ENCODE peak calls at places on chromosomes 12 and 14, in six cellular contexts. One of them, this sample, is unnamed. For H3K27me3, the result is how much of the 10 kb centered on the place peaks cover.

GRCh38 chr12:93449277-93449676 is 7.5 kb upstream of the UBE2N start:
- DNase-seq in foreskin keratinocyte: no peak
- DNase-seq in GM23338: no peak
- DNase-seq in colonic mucosa: no peak
- DNase-seq in neural progenitor cell: no peak
- DNase-seq in uterus: no peak
- DNase-seq in this sample: no peak

GRCh38 chr12:25056011-25056410 is 107.1 kb upstream of the BCAT1 start:
- DNase-seq in colonic mucosa: no peak
- DNase-seq in foreskin keratinocyte: peak
- DNase-seq in GM23338: no peak
- DNase-seq in neural progenitor cell: no peak
- DNase-seq in uterus: no peak
- DNase-seq in this sample: no peak

GRCh38 chr12:47785887-47786661 is 13.0 kb downstream of the SLC48A1 start:
- DNase-seq in colonic mucosa: no peak
- DNase-seq in foreskin keratinocyte: no peak
- DNase-seq in neural progenitor cell: no peak
- DNase-seq in GM23338: no peak
- DNase-seq in uterus: no peak
- DNase-seq in this sample: no peak

GRCh38 chr12:2634481-2634880 is 160.3 kb upstream of the FKBP4 start:
- DNase-seq in uterus: no peak
- DNase-seq in GM23338: no peak
- DNase-seq in colonic mucosa: no peak
- DNase-seq in foreskin keratinocyte: no peak
- DNase-seq in neural progenitor cell: no peak
- DNase-seq in this sample: no peak

GRCh38 chr12:58459191-58459590 is 461.1 kb downstream of the LRIG3 start:
- DNase-seq in colonic mucosa: no peak
- DNase-seq in foreskin keratinocyte: no peak
- DNase-seq in neural progenitor cell: no peak
- DNase-seq in GM23338: no peak
- DNase-seq in uterus: no peak
- DNase-seq in this sample: no peak

GRCh38 chr12:1800646-1801284 is 19.6 kb upstream of the LRTM2 start:
- DNase-seq in foreskin keratinocyte: no peak
- DNase-seq in colonic mucosa: no peak
- DNase-seq in uterus: peak
- DNase-seq in GM23338: peak
- DNase-seq in neural progenitor cell: peak
- DNase-seq in this sample: peak

GRCh38 chr14:99424306-99424877 is 56.3 kb downstream of the SETD3 start:
- DNase-seq in uterus: no peak
- DNase-seq in GM23338: peak
- DNase-seq in colonic mucosa: no peak
- DNase-seq in neural progenitor cell: no peak
- DNase-seq in foreskin keratinocyte: no peak
- DNase-seq in this sample: no peak

GRCh38 chr12:65125247-65125646 is 4.1 kb upstream of the WIF1 start:
- DNase-seq in uterus: no peak
- DNase-seq in neural progenitor cell: no peak
- DNase-seq in GM23338: no peak
- DNase-seq in foreskin keratinocyte: no peak
- DNase-seq in colonic mucosa: no peak
- DNase-seq in this sample: no peak

GRCh38 chr14:62557416-62557815 is 487.8 kb downstream of the KCNH5 start:
- DNase-seq in uterus: no peak
- DNase-seq in foreskin keratinocyte: no peak
- DNase-seq in colonic mucosa: no peak
- DNase-seq in neural progenitor cell: no peak
- DNase-seq in GM23338: no peak
- DNase-seq in this sample: no peak

GRCh38 chr12:107749094-107749493 is 11.8 kb downstream of the PRDM4 start:
- DNase-seq in neural progenitor cell: no peak
- DNase-seq in GM23338: no peak
- DNase-seq in foreskin keratinocyte: peak
- DNase-seq in colonic mucosa: no peak
- DNase-seq in uterus: no peak
- DNase-seq in this sample: no peak

GRCh38 chr12:17333287-17333686 is 727.3 kb upstream of the LMO3 start:
- DNase-seq in foreskin keratinocyte: peak
- DNase-seq in GM23338: no peak
- DNase-seq in colonic mucosa: no peak
- DNase-seq in neural progenitor cell: no peak
- DNase-seq in uterus: no peak
- DNase-seq in this sample: no peak

GRCh38 chr14:49691031-49691430 is 1.9 kb upstream of the KLHDC1 start:
- DNase-seq in uterus: no peak
- DNase-seq in colonic mucosa: no peak
- DNase-seq in foreskin keratinocyte: no peak
- DNase-seq in neural progenitor cell: no peak
- DNase-seq in GM23338: peak
- DNase-seq in this sample: peak

GRCh38 chr12:92224685-92225331 is 79.2 kb upstream of the BTG1 start:
- DNase-seq in foreskin keratinocyte: peak
- DNase-seq in GM23338: peak
- DNase-seq in uterus: peak
- DNase-seq in neural progenitor cell: no peak
- DNase-seq in colonic mucosa: no peak
- DNase-seq in this sample: no peak

GRCh38 chr12:98213556-98213955 is 301.8 kb upstream of the TMPO start:
- DNase-seq in GM23338: no peak
- DNase-seq in foreskin keratinocyte: no peak
- DNase-seq in neural progenitor cell: no peak
- DNase-seq in uterus: no peak
- DNase-seq in colonic mucosa: no peak
- DNase-seq in this sample: no peak

GRCh38 chr12:124413401-124413800 is 118.5 kb downstream of the RFLNA start:
- DNase-seq in foreskin keratinocyte: no peak
- DNase-seq in neural progenitor cell: no peak
- DNase-seq in GM23338: no peak
- DNase-seq in colonic mucosa: no peak
- DNase-seq in uterus: no peak
- DNase-seq in this sample: no peak

GRCh38 chr14:104882325-104882973 is 17.4 kb downstream of the CEP170B start:
- DNase-seq in foreskin keratinocyte: peak
- DNase-seq in neural progenitor cell: peak
- DNase-seq in uterus: no peak
- DNase-seq in colonic mucosa: peak
- DNase-seq in GM23338: peak
- DNase-seq in this sample: peak

GRCh38 chr14:34044666-34045306 is 93.9 kb upstream of the EGLN3 start:
- DNase-seq in GM23338: no peak
- DNase-seq in neural progenitor cell: no peak
- DNase-seq in uterus: no peak
- DNase-seq in foreskin keratinocyte: no peak
- DNase-seq in colonic mucosa: no peak
- DNase-seq in this sample: no peak

GRCh38 chr12:6968426-6968825 is 2.0 kb downstream of the PHB2 start:
- DNase-seq in colonic mucosa: no peak
- DNase-seq in foreskin keratinocyte: no peak
- DNase-seq in neural progenitor cell: no peak
- DNase-seq in GM23338: no peak
- DNase-seq in uterus: no peak
- DNase-seq in this sample: no peak

GRCh38 chr12:6965714-6966113 is 4.8 kb downstream of the PHB2 start:
- DNase-seq in GM23338: no peak
- DNase-seq in uterus: no peak
- DNase-seq in foreskin keratinocyte: no peak
- DNase-seq in neural progenitor cell: no peak
- DNase-seq in colonic mucosa: no peak
- DNase-seq in this sample: no peak

GRCh38 chr12:6966351-6966750 is 4.1 kb downstream of the PHB2 start:
- DNase-seq in GM23338: no peak
- DNase-seq in colonic mucosa: no peak
- DNase-seq in neural progenitor cell: no peak
- DNase-seq in uterus: no peak
- DNase-seq in foreskin keratinocyte: no peak
- DNase-seq in this sample: no peak

GRCh38 chr12:6965026-6965661 is 5.3 kb downstream of the PHB2 start:
- DNase-seq in neural progenitor cell: peak
- DNase-seq in GM23338: peak
- DNase-seq in colonic mucosa: peak
- DNase-seq in foreskin keratinocyte: peak
- DNase-seq in uterus: peak
- DNase-seq in this sample: peak

GRCh38 chr12:6967548-6968100 is 2.8 kb downstream of the PHB2 start:
- DNase-seq in uterus: no peak
- DNase-seq in GM23338: no peak
- DNase-seq in foreskin keratinocyte: no peak
- DNase-seq in neural progenitor cell: no peak
- DNase-seq in colonic mucosa: no peak
- DNase-seq in this sample: no peak
- TF ChIP-seq CTCF in uterus: no peak
- TF ChIP-seq CTCF in GM23338: no peak
- TF ChIP-seq CTCF in foreskin keratinocyte: no peak
- TF ChIP-seq CTCF in neural progenitor cell: no peak
- TF ChIP-seq CTCF in colonic mucosa: no peak
- TF ChIP-seq CTCF in this sample: no peak

GRCh38 chr12:72270246-72270645 is 1.9 kb upstream of the TRHDE start:
- DNase-seq in colonic mucosa: no peak
- DNase-seq in uterus: no peak
- DNase-seq in GM23338: no peak
- DNase-seq in foreskin keratinocyte: no peak
- DNase-seq in neural progenitor cell: no peak
- DNase-seq in this sample: no peak
- H3K27me3 ChIP-seq in colonic mucosa: under half
- H3K27me3 ChIP-seq in uterus: under half
- H3K27me3 ChIP-seq in GM23338: under half
- H3K27me3 ChIP-seq in foreskin keratinocyte: half or more
- H3K27me3 ChIP-seq in neural progenitor cell: half or more
- H3K27me3 ChIP-seq in this sample: under half

GRCh38 chr12:6362383-6362782 is 13.0 kb downstream of the SCNN1A start:
- DNase-seq in uterus: no peak
- DNase-seq in GM23338: no peak
- DNase-seq in foreskin keratinocyte: no peak
- DNase-seq in colonic mucosa: no peak
- DNase-seq in neural progenitor cell: no peak
- DNase-seq in this sample: no peak

GRCh38 chr12:6361834-6362233 is 13.5 kb downstream of the SCNN1A start:
- DNase-seq in GM23338: no peak
- DNase-seq in foreskin keratinocyte: no peak
- DNase-seq in uterus: no peak
- DNase-seq in colonic mucosa: peak
- DNase-seq in neural progenitor cell: no peak
- DNase-seq in this sample: no peak

GRCh38 chr12:6364037-6364360 is 11.4 kb downstream of the SCNN1A start:
- DNase-seq in GM23338: no peak
- DNase-seq in neural progenitor cell: no peak
- DNase-seq in colonic mucosa: peak
- DNase-seq in foreskin keratinocyte: no peak
- DNase-seq in uterus: peak
- DNase-seq in this sample: no peak

GRCh38 chr12:6363330-6364036 is 11.9 kb downstream of the SCNN1A start:
- DNase-seq in uterus: peak
- DNase-seq in colonic mucosa: peak
- DNase-seq in foreskin keratinocyte: no peak
- DNase-seq in neural progenitor cell: peak
- DNase-seq in GM23338: peak
- DNase-seq in this sample: peak

GRCh38 chr12:6363010-6363329 is 12.4 kb downstream of the SCNN1A start:
- DNase-seq in colonic mucosa: no peak
- DNase-seq in GM23338: no peak
- DNase-seq in foreskin keratinocyte: no peak
- DNase-seq in neural progenitor cell: no peak
- DNase-seq in uterus: no peak
- DNase-seq in this sample: no peak
- TF ChIP-seq CTCF in colonic mucosa: no peak
- TF ChIP-seq CTCF in GM23338: no peak
- TF ChIP-seq CTCF in foreskin keratinocyte: no peak
- TF ChIP-seq CTCF in neural progenitor cell: no peak
- TF ChIP-seq CTCF in uterus: no peak
- TF ChIP-seq CTCF in this sample: no peak

GRCh38 chr12:94870511-94870910 is 133.0 kb downstream of the NDUFA12 start:
- DNase-seq in neural progenitor cell: no peak
- DNase-seq in GM23338: no peak
- DNase-seq in foreskin keratinocyte: no peak
- DNase-seq in colonic mucosa: no peak
- DNase-seq in uterus: no peak
- DNase-seq in this sample: no peak

GRCh38 chr12:94872671-94873367 is 130.7 kb downstream of the NDUFA12 start:
- DNase-seq in uterus: no peak
- DNase-seq in GM23338: peak
- DNase-seq in neural progenitor cell: peak
- DNase-seq in colonic mucosa: no peak
- DNase-seq in foreskin keratinocyte: no peak
- DNase-seq in this sample: no peak

GRCh38 chr12:94874086-94874985 is 129.2 kb downstream of the NDUFA12 start:
- DNase-seq in neural progenitor cell: peak
- DNase-seq in colonic mucosa: no peak
- DNase-seq in uterus: no peak
- DNase-seq in foreskin keratinocyte: no peak
- DNase-seq in GM23338: peak
- DNase-seq in this sample: no peak

GRCh38 chr12:94873368-94874085 is 130.0 kb downstream of the NDUFA12 start:
- DNase-seq in neural progenitor cell: peak
- DNase-seq in colonic mucosa: peak
- DNase-seq in GM23338: peak
- DNase-seq in foreskin keratinocyte: no peak
- DNase-seq in uterus: no peak
- DNase-seq in this sample: no peak

GRCh38 chr12:94872007-94872653 is 131.4 kb downstream of the NDUFA12 start:
- DNase-seq in neural progenitor cell: no peak
- DNase-seq in GM23338: peak
- DNase-seq in uterus: no peak
- DNase-seq in colonic mucosa: no peak
- DNase-seq in foreskin keratinocyte: peak
- DNase-seq in this sample: no peak
- H3K27me3 ChIP-seq in neural progenitor cell: half or more
- H3K27me3 ChIP-seq in GM23338: half or more
- H3K27me3 ChIP-seq in uterus: under half
- H3K27me3 ChIP-seq in colonic mucosa: under half
- H3K27me3 ChIP-seq in foreskin keratinocyte: half or more
- H3K27me3 ChIP-seq in this sample: under half

GRCh38 chr12:14340371-14340770 is 25.1 kb upstream of the ATF7IP start:
- DNase-seq in neural progenitor cell: no peak
- DNase-seq in foreskin keratinocyte: no peak
- DNase-seq in uterus: no peak
- DNase-seq in GM23338: no peak
- DNase-seq in colonic mucosa: no peak
- DNase-seq in this sample: no peak
- TF ChIP-seq CTCF in neural progenitor cell: no peak
- TF ChIP-seq CTCF in foreskin keratinocyte: no peak
- TF ChIP-seq CTCF in uterus: no peak
- TF ChIP-seq CTCF in GM23338: no peak
- TF ChIP-seq CTCF in colonic mucosa: no peak
- TF ChIP-seq CTCF in this sample: no peak

DNA sequence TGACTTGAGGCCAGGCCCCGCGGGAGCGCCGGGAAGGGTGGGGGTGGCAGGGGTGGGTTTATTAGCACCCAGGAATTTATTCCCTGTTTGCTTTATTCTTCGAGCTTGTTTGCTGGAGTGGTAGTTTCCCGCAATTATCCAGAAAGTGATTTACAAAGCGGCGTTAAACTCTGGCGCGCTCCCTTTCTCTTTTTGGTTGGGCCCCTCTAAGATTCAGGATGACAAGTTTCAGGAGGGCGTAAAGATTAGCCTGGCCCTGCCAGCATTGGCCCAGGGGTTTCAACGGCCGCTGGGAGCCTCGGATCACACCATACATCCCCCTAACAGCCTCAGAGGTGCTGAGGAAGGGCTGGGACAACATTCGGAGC is 444 bp upstream of the NKX2-8 start:
- DNase-seq in neural progenitor cell: peak
- DNase-seq in colonic mucosa: no peak
- DNase-seq in GM23338: no peak
- DNase-seq in foreskin keratinocyte: no peak
- DNase-seq in uterus: no peak
- DNase-seq in this sample: no peak
- H3K27me3 ChIP-seq in neural progenitor cell: half or more
- H3K27me3 ChIP-seq in colonic mucosa: half or more
- H3K27me3 ChIP-seq in GM23338: half or more
- H3K27me3 ChIP-seq in foreskin keratinocyte: half or more
- H3K27me3 ChIP-seq in uterus: under half
- H3K27me3 ChIP-seq in this sample: under half